ENCODE peak calls at places on chromosomes 13 and 19, in ten cellular contexts. N, B, P, E, K, O, Q, X, C and S are unnamed samples. For H3K4me1, the result is how much of the 10 kb centered on the place peaks cover.

GRCh38 chr19:51034704-51035103 is at the start of gene KLK12:
- DNase-seq in Q (no peak), C (no peak), P (no peak), K (no peak), E (no peak), X (no peak), O (no peak), B (no peak), N (no peak), S (no peak)

GRCh38 chr19:43526884-43527859 is at the start of gene ETHE1:
- DNase-seq in K (peak), X (peak), N (peak), O (peak), C (peak), B (peak), E (peak), Q (peak), P (peak), S (peak)

GRCh38 chr13:110616103-110617101 is 1.1 kb downstream of the NAXD start:
- DNase-seq in Q (peak), X (no peak), P (peak), O (no peak), C (peak), E (no peak), N (peak), K (peak), B (peak), S (peak)

GRCh38 chr13:44220948-44221347 is 152.7 kb upstream of the SERP2 start:
- DNase-seq in Q (no peak), X (no peak), B (no peak), N (no peak), C (no peak), E (no peak), P (no peak), K (no peak), O (no peak), S (peak)

GRCh38 chr19:1013218-1013617 is 7.7 kb downstream of the TMEM259 start:
- DNase-seq in O (no peak), N (no peak), C (no peak), E (no peak), K (no peak), X (no peak), P (no peak), B (no peak), Q (no peak), S (no peak)

GRCh38 chr13:83352391-83352790 is 529.9 kb downstream of the SLITRK1 start:
- DNase-seq in P (no peak), Q (no peak), E (no peak), O (no peak), X (no peak), C (no peak), B (no peak), N (no peak), K (no peak), S (no peak)

GRCh38 chr13:34124912-34125311 is 307.0 kb downstream of the RFC3 start:
- DNase-seq in P (no peak), B (no peak), N (no peak), Q (no peak), O (no peak), K (no peak), X (no peak), C (no peak), E (no peak), S (no peak)

GRCh38 chr13:60143775-60144174 is 20.0 kb downstream of the DIAPH3 start:
- DNase-seq in C (no peak), Q (no peak), P (no peak), E (no peak), K (no peak), X (no peak), N (no peak), B (no peak), O (no peak), S (no peak)

GRCh38 chr19:45152504-45153338 is 8.1 kb downstream of the NKPD1 start:
- DNase-seq in X (no peak), B (peak), O (peak), P (peak), K (no peak), N (no peak), E (peak), Q (peak), C (no peak), S (peak)

GRCh38 chr19:29671393-29672076 is 6.3 kb downstream of the PLEKHF1 start:
- DNase-seq in P (no peak), Q (peak), X (peak), E (no peak), N (peak), B (no peak), O (no peak), K (peak), C (no peak), S (peak)

GRCh38 chr13:44573790-44574465 is 2.2 kb downstream of the TSC22D1 start:
- DNase-seq in K (peak), O (peak), E (no peak), B (peak), X (no peak), P (no peak), Q (no peak), N (peak), C (peak), S (no peak)

GRCh38 chr13:111976474-111977183 is 90.3 kb upstream of the SOX1 start:
- DNase-seq in B (no peak), X (no peak), E (no peak), O (no peak), K (no peak), C (no peak), N (no peak), Q (no peak), P (no peak), S (no peak)

GRCh38 chr19:38634757-38635482 is 12.5 kb upstream of the ACTN4 start:
- DNase-seq in P (peak), K (peak), O (peak), N (peak), X (peak), Q (peak), B (peak), E (peak), C (peak), S (peak)

GRCh38 chr19:1000591-1001537 is 645 bp downstream of the GRIN3B start:
- DNase-seq in Q (no peak), K (no peak), B (no peak), N (no peak), P (no peak), E (no peak), C (peak), O (no peak), X (no peak), S (peak)

GRCh38 chr13:25928941-25929505 is 122.8 kb downstream of the SHISA2 start:
- DNase-seq in K (no peak), Q (no peak), B (no peak), E (no peak), C (no peak), N (no peak), P (no peak), X (no peak), O (no peak), S (no peak)

GRCh38 chr19:33347300-33347699 is 26.2 kb upstream of the CEBPG start:
- DNase-seq in C (no peak), N (no peak), O (no peak), K (no peak), Q (no peak), B (no peak), E (no peak), X (no peak), P (no peak), S (no peak)

GRCh38 chr19:33345163-33345562 is 28.3 kb upstream of the CEBPG start:
- DNase-seq in E (no peak), X (no peak), Q (no peak), O (no peak), N (no peak), K (no peak), B (no peak), P (no peak), C (no peak), S (no peak)

GRCh38 chr19:33346665-33347064 is 26.8 kb upstream of the CEBPG start:
- DNase-seq in P (no peak), B (no peak), X (no peak), O (no peak), K (no peak), Q (no peak), C (no peak), N (no peak), E (no peak), S (no peak)

GRCh38 chr19:33344210-33344609 is 29.3 kb upstream of the CEBPG start:
- DNase-seq in P (peak), K (no peak), B (no peak), Q (no peak), E (peak), O (no peak), C (no peak), X (no peak), N (no peak), S (peak)

GRCh38 chr19:33344611-33345010 is 28.9 kb upstream of the CEBPG start:
- DNase-seq in Q (no peak), E (no peak), X (no peak), O (no peak), B (no peak), N (no peak), C (no peak), P (no peak), K (no peak), S (no peak)
- H3K4me1 ChIP-seq in Q (under half), E (under half), X (under half), O (under half), B (under half), N (under half), C (under half), P (under half), K (under half), S (under half)

DNA sequence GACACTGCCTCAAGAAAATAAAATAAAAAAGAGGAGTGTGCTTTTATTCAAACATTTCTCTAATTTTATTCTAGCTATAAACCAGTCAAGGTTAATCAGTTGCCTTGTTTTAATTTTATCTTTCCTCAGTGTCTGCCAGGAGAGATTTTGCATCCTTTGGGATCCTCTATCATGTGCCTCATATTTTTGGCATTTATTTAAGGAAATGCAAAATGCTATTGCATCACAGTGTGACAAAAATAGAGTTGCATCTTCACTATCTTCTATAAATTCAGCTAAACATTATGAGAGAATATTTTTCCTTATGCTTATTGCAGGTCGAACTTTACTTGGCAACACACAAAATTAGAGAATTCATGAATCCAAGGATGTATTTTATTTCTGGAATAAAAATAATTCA is 639.1 kb upstream of the KLF12 start:
- DNase-seq in K (no peak), N (no peak), B (no peak), C (no peak), P (no peak), E (no peak), O (no peak), Q (no peak), X (no peak), S (no peak)
- H3K4me1 ChIP-seq in K (under half), N (under half), B (under half), C (under half), P (under half), E (under half), O (under half), Q (under half), X (under half), S (under half)

GRCh38 chr13:46641274-46642081 is 88.5 kb downstream of the LRCH1 start:
- DNase-seq in B (no peak), X (no peak), O (no peak), C (no peak), P (no peak), K (no peak), N (no peak), E (no peak), Q (no peak), S (peak)
- H3K4me1 ChIP-seq in B (under half), X (under half), O (under half), C (under half), P (under half), K (under half), N (under half), E (under half), Q (under half), S (under half)

GRCh38 chr13:99663185-99663825 is 162.0 kb downstream of the TM9SF2 start:
- DNase-seq in X (no peak), K (no peak), P (no peak), B (no peak), N (no peak), Q (no peak), C (no peak), E (no peak), O (no peak), S (no peak)
- H3K4me1 ChIP-seq in X (under half), K (under half), P (under half), B (under half), N (half or more), Q (under half), C (under half), E (under half), O (under half), S (under half)

DNA sequence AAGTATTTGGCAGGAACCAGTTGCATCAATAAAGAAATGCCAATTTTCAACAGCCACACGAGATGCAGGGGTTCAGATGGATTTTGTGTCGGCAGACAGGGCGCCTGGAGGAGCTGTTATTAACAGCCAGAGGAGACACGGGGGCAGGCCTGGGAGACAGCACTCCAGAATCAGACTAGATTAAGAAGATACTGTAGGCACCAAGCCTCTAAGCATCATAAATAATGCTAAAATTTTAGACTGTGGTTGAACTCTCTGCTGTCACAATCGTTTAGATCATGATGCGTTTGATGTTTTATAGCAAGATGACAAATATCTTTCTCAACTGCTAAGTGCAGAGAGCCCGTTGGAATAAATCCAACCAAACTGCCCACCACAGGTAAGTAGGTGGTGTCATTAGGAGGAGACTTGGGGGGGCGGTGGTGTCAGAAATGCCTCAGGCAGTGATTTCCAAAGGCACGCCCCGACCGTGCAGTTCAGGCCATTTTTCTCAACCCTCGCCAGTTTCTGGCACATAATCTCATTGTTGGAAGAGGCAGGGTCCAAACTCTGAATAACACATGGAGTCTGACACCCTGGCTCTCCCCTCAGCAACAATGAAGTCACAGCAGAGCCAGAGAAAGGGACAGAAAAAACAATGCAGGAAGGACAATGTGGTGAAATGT is 64.0 kb downstream of the CEBPG start:
- DNase-seq in O (no peak), B (no peak), C (no peak), N (no peak), E (no peak), Q (no peak), X (peak), P (no peak), K (no peak), S (no peak)
- H3K4me1 ChIP-seq in O (under half), B (under half), C (under half), N (under half), E (under half), Q (under half), X (under half), P (under half), K (under half), S (under half)

DNA sequence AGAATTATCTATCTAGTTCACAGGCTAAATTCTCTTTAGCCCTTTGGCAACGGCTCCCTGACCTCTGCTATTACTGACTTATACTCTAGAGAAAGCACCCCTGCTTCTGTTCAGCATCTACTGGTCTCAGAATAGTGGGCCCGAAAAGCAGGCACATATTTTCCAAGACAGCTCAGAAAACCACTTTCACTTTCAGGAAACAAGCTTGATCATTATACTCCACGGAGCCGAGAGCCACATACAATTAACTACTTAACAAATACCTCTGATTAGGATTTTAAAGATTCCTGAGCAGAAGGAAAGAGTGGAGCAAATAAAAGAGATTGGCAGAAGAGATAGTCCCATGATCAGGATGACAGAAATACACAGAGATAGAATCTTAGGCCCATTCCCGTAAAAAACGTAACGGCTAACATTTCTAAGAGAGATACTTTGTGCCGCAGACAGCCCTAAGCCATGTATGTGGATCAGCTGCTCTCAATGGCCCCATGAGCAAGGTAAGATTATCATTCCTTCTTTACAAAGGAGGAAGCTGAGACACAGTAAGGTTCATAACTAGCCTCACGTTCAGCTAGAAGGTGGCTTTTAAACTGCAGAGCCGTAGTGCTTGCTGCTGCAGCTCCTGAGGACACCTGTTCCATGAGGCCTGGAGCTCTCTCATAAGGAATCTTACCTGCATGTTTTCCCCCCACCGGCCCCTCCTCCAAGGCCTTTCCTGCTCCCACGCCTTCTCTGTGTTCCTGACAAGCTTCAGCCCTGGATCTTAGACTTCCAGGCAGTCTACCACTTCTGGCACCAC is 227.2 kb downstream of the FOXO1 start:
- DNase-seq in E (no peak), Q (no peak), B (peak), X (no peak), O (no peak), K (no peak), C (no peak), P (peak), N (no peak), S (peak)
- H3K4me1 ChIP-seq in E (under half), Q (under half), B (under half), X (under half), O (under half), K (under half), C (under half), P (under half), N (under half), S (under half)

GRCh38 chr19:17580470-17581000 is 25.1 kb downstream of the COLGALT1 start:
- DNase-seq in B (no peak), E (no peak), Q (no peak), C (no peak), K (no peak), N (no peak), P (no peak), O (peak), X (no peak), S (no peak)
- H3K4me1 ChIP-seq in B (under half), E (under half), Q (under half), C (under half), K (under half), N (under half), P (under half), O (under half), X (under half), S (under half)

DNA sequence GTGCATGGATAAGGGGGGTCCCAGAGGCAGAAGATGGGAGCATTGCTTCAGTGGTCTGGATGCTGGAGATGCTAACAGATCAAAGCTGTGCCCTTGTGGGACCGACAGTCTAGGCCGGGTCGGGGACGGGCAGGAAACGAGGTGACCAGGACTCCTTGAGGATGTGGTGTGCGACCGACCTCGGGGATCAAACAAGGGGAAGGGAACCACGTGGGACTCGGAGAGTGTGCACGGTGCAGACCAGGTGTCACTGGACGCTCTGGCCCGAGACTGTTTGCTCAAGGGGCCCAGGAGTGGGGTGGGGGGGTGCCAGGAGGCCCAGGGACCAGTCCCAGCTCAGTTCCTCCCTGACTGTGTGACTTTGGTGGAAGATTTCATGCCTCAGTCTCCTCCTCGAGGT is 6.0 kb downstream of the NFIC start:
- DNase-seq in P (no peak), E (no peak), B (no peak), C (no peak), O (no peak), Q (no peak), X (no peak), N (no peak), K (no peak), S (no peak)
- H3K4me1 ChIP-seq in P (under half), E (under half), B (under half), C (under half), O (under half), Q (under half), X (under half), N (under half), K (half or more), S (under half)

GRCh38 chr19:10763399-10763798 is 45.5 kb downstream of the DNM2 start:
- DNase-seq in O (no peak), C (no peak), P (no peak), Q (no peak), X (no peak), N (no peak), K (no peak), E (no peak), B (no peak), S (no peak)
- H3K4me1 ChIP-seq in O (under half), C (half or more), P (under half), Q (half or more), X (under half), N (under half), K (under half), E (under half), B (under half), S (under half)